ENCODE peak calls at places on chromosome 12, in six cellular contexts. J is uterus, X is adrenal gland, U is esophagus squamous epithelium, V is stomach, H is ovary. T is an unnamed sample. For H3K4me1, the result is how much of the 10 kb centered on the place peaks cover.

GRCh38 chr12:80565276-80565675 is 121.2 kb downstream of the PTPRQ start:
- DNase-seq in J (no peak), X (no peak), U (no peak), V (no peak), H (no peak), T (no peak)

GRCh38 chr12:32870716-32871115 is 25.9 kb downstream of the PKP2 start:
- DNase-seq in J (no peak), X (no peak), U (no peak), V (no peak), H (no peak), T (no peak)

GRCh38 chr12:122166422-122167327 is 7.3 kb downstream of the IL31 start:
- DNase-seq in J (no peak), X (no peak), U (no peak), V (no peak), H (no peak), T (no peak)

GRCh38 chr12:89796798-89797382 is 88.3 kb upstream of the ATP2B1 start:
- DNase-seq in J (no peak), X (no peak), U (no peak), V (no peak), H (no peak), T (no peak)

GRCh38 chr12:121581681-121582439 is 1.0 kb upstream of the KDM2B start:
- DNase-seq in J (no peak), X (peak), U (no peak), V (peak), H (no peak), T (peak)

GRCh38 chr12:110874781-110875180 is 28.0 kb downstream of the CCDC63 start:
- DNase-seq in J (no peak), X (no peak), U (no peak), V (no peak), H (no peak), T (no peak)

GRCh38 chr12:1104088-1104800 is 113.2 kb downstream of the ERC1 start:
- DNase-seq in J (no peak), X (no peak), U (no peak), V (no peak), H (no peak), T (no peak)

GRCh38 chr12:95335948-95336347 is 118.3 kb downstream of the VEZT start:
- DNase-seq in J (no peak), X (no peak), U (no peak), V (no peak), H (no peak), T (no peak)

GRCh38 chr12:107207931-107208515 is 114.7 kb upstream of the CRY1 start:
- DNase-seq in J (no peak), X (no peak), U (no peak), V (no peak), H (no peak), T (no peak)

GRCh38 chr12:14554281-14555008 is 13.2 kb downstream of the PLBD1 start:
- DNase-seq in J (peak), X (peak), U (no peak), V (peak), H (no peak), T (peak)

GRCh38 chr12:26798013-26798412 is 35.0 kb downstream of the ITPR2 start:
- DNase-seq in J (no peak), X (no peak), U (no peak), V (no peak), H (no peak), T (no peak)

GRCh38 chr12:116607039-116607438 is 47.9 kb downstream of the MAP1LC3B2 start:
- DNase-seq in J (no peak), X (no peak), U (no peak), V (no peak), H (no peak), T (no peak)

GRCh38 chr12:50934981-50935807 is 17.1 kb upstream of the HIGD1C start:
- DNase-seq in J (no peak), X (no peak), U (no peak), V (no peak), H (no peak), T (no peak)

GRCh38 chr12:124286414-124286813 is 8.5 kb upstream of the RFLNA start:
- DNase-seq in J (no peak), X (no peak), U (no peak), V (no peak), H (no peak), T (no peak)

GRCh38 chr12:14955876-14956811 is 5.3 kb downstream of the ARHGDIB start:
- DNase-seq in J (no peak), X (no peak), U (no peak), V (no peak), H (no peak), T (no peak)

GRCh38 chr12:47729233-47729632 is 3.9 kb upstream of the ENDOU start:
- DNase-seq in J (no peak), X (no peak), U (no peak), V (no peak), H (no peak), T (no peak)

GRCh38 chr12:47194501-47194900 is 114.7 kb upstream of the AMIGO2 start:
- DNase-seq in J (no peak), X (no peak), U (no peak), V (no peak), H (no peak), T (no peak)

GRCh38 chr12:70721958-70722357 is 84.7 kb upstream of the PTPRB start:
- DNase-seq in J (no peak), X (no peak), U (no peak), V (no peak), H (no peak), T (no peak)

GRCh38 chr12:81257952-81258551 is 180.2 kb downstream of the ACSS3 start:
- DNase-seq in J (no peak), X (no peak), U (no peak), V (no peak), H (no peak), T (no peak)

GRCh38 chr12:48832321-48833060 is 14.2 kb downstream of the CACNB3 start:
- DNase-seq in J (no peak), X (no peak), U (no peak), V (no peak), H (no peak), T (no peak)

GRCh38 chr12:50185975-50186663 is 18.9 kb upstream of the CERS5 start:
- DNase-seq in J (no peak), X (no peak), U (no peak), V (no peak), H (no peak), T (no peak)

GRCh38 chr12:118330421-118331018 is 42.2 kb downstream of the TAOK3 start:
- DNase-seq in J (no peak), X (peak), U (no peak), V (no peak), H (no peak), T (no peak)

GRCh38 chr12:57474430-57474829 is 5.2 kb downstream of the ARHGAP9 start:
- DNase-seq in J (no peak), X (no peak), U (no peak), V (no peak), H (no peak), T (no peak)

GRCh38 chr12:49818241-49818640 is 10.0 kb downstream of the NCKAP5L start:
- DNase-seq in J (no peak), X (no peak), U (no peak), V (no peak), H (no peak), T (no peak)

GRCh38 chr12:101823891-101824290 is 6.9 kb downstream of the GNPTAB start:
- DNase-seq in J (no peak), X (peak), U (no peak), V (peak), H (no peak), T (peak)

GRCh38 chr12:20214286-20214685 is 154.1 kb upstream of the PDE3A start:
- DNase-seq in J (no peak), X (no peak), U (no peak), V (no peak), H (peak), T (no peak)

GRCh38 chr12:107891967-107892366 is 117.5 kb downstream of the ASCL4 start:
- DNase-seq in J (no peak), X (peak), U (no peak), V (no peak), H (no peak), T (no peak)

GRCh38 chr12:111322336-111323250 is 46.3 kb downstream of the PHETA1 start:
- DNase-seq in J (no peak), X (no peak), U (no peak), V (no peak), H (no peak), T (peak)

GRCh38 chr12:12718853-12719252 is 1.7 kb downstream of the CDKN1B start:
- DNase-seq in J (no peak), X (no peak), U (no peak), V (no peak), H (no peak), T (no peak)

DNA sequence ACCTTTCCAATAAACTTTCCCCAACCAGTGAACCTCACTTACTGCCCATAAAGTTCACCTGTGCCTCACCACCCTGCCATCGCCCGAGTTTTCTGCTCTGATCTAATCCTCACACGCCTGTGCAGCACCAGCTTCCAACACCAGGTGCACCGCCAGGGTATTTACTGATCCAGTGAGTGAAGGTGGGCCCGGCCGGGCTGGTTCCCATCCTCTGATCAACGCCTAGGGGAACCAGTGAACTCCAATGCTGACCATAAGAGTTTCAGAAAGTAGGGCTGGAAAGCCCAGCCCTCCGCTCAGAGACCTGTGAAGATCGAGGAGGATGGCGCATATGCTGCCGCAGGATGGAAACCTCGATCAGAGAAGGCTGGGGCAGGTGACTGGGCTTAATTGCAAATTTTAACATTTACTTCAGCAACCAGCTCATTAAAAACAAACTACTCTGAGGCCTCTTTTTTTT is 685 bp upstream of the MYL6B start:
- DNase-seq in J (no peak), X (peak), U (no peak), V (peak), H (no peak), T (no peak)
- TF ChIP-seq CTCF in J (peak), X (peak), U (peak), V (peak), H (no peak), T (no peak)

GRCh38 chr12:6278439-6279255 is 31.8 kb upstream of the PLEKHG6 start:
- DNase-seq in J (peak), X (peak), U (no peak), V (peak), H (peak), T (peak)
- TF ChIP-seq POLR2A in J (no peak), X (no peak), U (peak), V (no peak), H (no peak), T (peak)

GRCh38 chr12:131872154-131873046 is 22.0 kb upstream of the ULK1 start:
- DNase-seq in J (no peak), X (peak), U (no peak), V (no peak), H (no peak), T (no peak)

GRCh38 chr12:131869871-131870418 is 24.5 kb upstream of the ULK1 start:
- DNase-seq in J (no peak), X (no peak), U (no peak), V (no peak), H (no peak), T (no peak)

GRCh38 chr12:131871677-131872076 is 22.7 kb upstream of the ULK1 start:
- DNase-seq in J (no peak), X (no peak), U (no peak), V (no peak), H (no peak), T (no peak)

GRCh38 chr12:131867891-131868675 is 26.3 kb upstream of the ULK1 start:
- DNase-seq in J (no peak), X (no peak), U (no peak), V (no peak), H (no peak), T (no peak)

GRCh38 chr12:131873293-131873692 is 21.1 kb upstream of the ULK1 start:
- DNase-seq in J (no peak), X (no peak), U (no peak), V (no peak), H (no peak), T (no peak)
- H3K4me1 ChIP-seq in J (under half), X (under half), U (under half), V (under half), H (under half), T (under half)

GRCh38 chr12:93380480-93381121 is 2.9 kb downstream of the NUDT4 start:
- DNase-seq in J (no peak), X (no peak), U (no peak), V (no peak), H (no peak), T (no peak)
- TF ChIP-seq CTCF in J (no peak), X (no peak), U (no peak), V (no peak), H (no peak), T (no peak)